ENCODE peak calls at places on chromosomes 5 and 9, in four cellular contexts. M is nephron progenitor cell, T is foreskin fibroblast, C is cardiac muscle cell. V is an unnamed sample.

GRCh38 chr5:55850839-55851674 is at the start of gene IL31RA:
- DNase-seq in C (peak), T (peak), M (no peak), V (no peak)

GRCh38 chr5:91219141-91219802 is 163.8 kb downstream of the ARRDC3 start:
- DNase-seq in C (peak), M (no peak), T (peak), V (no peak)

GRCh38 chr9:131865446-131866195 is 125.7 kb upstream of the RAPGEF1 start:
- DNase-seq in T (no peak), M (no peak), C (no peak), V (no peak)

GRCh38 chr9:22469928-22470544 is 23.4 kb downstream of the DMRTA1 start:
- DNase-seq in M (peak), T (no peak), C (peak), V (peak)

GRCh38 chr9:137273616-137274320 is 3.8 kb upstream of the TOR4A start:
- DNase-seq in M (no peak), T (no peak), C (no peak), V (no peak)

GRCh38 chr9:34651876-34652602 is at the start of gene IL11RA:
- DNase-seq in T (peak), M (peak), C (peak), V (peak)

GRCh38 chr9:136023401-136024225 is 62.4 kb upstream of the UBAC1 start:
- DNase-seq in C (peak), M (peak), T (peak), V (no peak)

GRCh38 chr5:150960791-150961396 is 56.1 kb upstream of the ZNF300 start:
- DNase-seq in M (no peak), C (no peak), T (no peak), V (no peak)

GRCh38 chr5:137743031-137743640 is 7.2 kb upstream of the KLHL3 start:
- DNase-seq in M (peak), C (peak), T (peak), V (peak)

GRCh38 chr5:123351820-123352219 is 71.4 kb downstream of the CEP120 start:
- DNase-seq in C (no peak), M (no peak), T (no peak), V (no peak)

GRCh38 chr9:125495137-125496119 is 211.6 kb downstream of the MAPKAP1 start:
- DNase-seq in T (no peak), C (no peak), M (no peak), V (no peak)

GRCh38 chr5:79493596-79494343 is 20.2 kb downstream of the HOMER1 start:
- DNase-seq in T (no peak), C (no peak), M (no peak), V (no peak)

GRCh38 chr9:73437758-73438157 is 286.1 kb downstream of the ANXA1 start:
- DNase-seq in C (no peak), T (peak), M (no peak), V (no peak)

GRCh38 chr9:96514108-96514824 is 64.3 kb downstream of the HABP4 start:
- DNase-seq in C (peak), T (peak), M (no peak), V (no peak)

GRCh38 chr9:91750343-91750742 is 199.7 kb downstream of the ROR2 start:
- DNase-seq in M (no peak), C (no peak), T (peak), V (no peak)

GRCh38 chr9:5586391-5586802 is 42.5 kb upstream of the RIC1 start:
- DNase-seq in C (peak), T (peak), M (no peak), V (no peak)

GRCh38 chr5:161547573-161548471 is 1.3 kb upstream of the GABRB2 start:
- DNase-seq in C (no peak), T (no peak), M (peak), V (peak)

GRCh38 chr5:86999951-87000350 is 267.7 kb upstream of the RASA1 start:
- DNase-seq in C (no peak), T (no peak), M (no peak), V (no peak)

GRCh38 chr5:94245608-94246007 is 372.8 kb downstream of the KIAA0825 start:
- DNase-seq in T (peak), M (no peak), C (peak), V (no peak)

GRCh38 chr9:83698976-83699585 is 8.7 kb downstream of the UBQLN1 start:
- DNase-seq in T (no peak), M (no peak), C (no peak), V (no peak)

GRCh38 chr9:131728961-131729360 is 10.9 kb downstream of the RAPGEF1 start:
- DNase-seq in M (no peak), T (no peak), C (no peak), V (no peak)

GRCh38 chr9:38689678-38690077 is 30.3 kb downstream of the FAM240B start:
- DNase-seq in M (peak), C (peak), T (no peak), V (peak)

GRCh38 chr5:146731909-146732659 is 146.5 kb downstream of the PPP2R2B start:
- DNase-seq in M (no peak), T (peak), C (peak), V (no peak)

GRCh38 chr9:88544245-88544644 is 9.3 kb downstream of the NXNL2 start:
- DNase-seq in M (no peak), C (peak), T (no peak), V (no peak)

DNA sequence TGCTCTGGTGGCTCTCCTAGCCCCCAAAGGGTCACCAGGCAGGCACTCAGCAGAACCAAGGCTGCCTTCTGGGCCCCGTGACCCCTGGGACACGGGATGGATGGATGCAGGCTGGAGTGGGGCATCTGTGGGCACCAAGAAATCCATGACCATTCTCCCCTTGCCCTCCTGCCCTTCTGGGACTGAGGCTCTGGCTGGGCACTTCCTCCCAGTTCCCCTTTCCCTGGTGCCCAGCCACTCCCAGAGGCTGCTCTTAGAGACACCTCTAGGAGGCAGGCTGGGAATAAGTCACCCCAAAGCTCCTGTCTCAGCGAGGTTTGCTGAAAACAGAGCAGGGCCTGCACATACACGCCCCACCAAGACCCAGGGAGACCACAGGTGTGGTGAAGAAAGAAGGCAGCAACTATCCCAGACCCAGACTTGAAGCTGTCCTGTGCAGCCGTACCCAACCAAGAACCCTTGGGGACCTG is 943 bp downstream of the STING1 start:
- DNase-seq in C (peak), T (peak), M (no peak), V (no peak)
- TF ChIP-seq CTCF in C (peak), T (peak), M (no peak), V (no peak)

GRCh38 chr9:121604242-121604641 is 47.2 kb upstream of the DAB2IP start:
- DNase-seq in C (no peak), M (no peak), T (no peak), V (no peak)
- TF ChIP-seq CTCF in C (no peak), M (no peak), T (no peak), V (no peak)

DNA sequence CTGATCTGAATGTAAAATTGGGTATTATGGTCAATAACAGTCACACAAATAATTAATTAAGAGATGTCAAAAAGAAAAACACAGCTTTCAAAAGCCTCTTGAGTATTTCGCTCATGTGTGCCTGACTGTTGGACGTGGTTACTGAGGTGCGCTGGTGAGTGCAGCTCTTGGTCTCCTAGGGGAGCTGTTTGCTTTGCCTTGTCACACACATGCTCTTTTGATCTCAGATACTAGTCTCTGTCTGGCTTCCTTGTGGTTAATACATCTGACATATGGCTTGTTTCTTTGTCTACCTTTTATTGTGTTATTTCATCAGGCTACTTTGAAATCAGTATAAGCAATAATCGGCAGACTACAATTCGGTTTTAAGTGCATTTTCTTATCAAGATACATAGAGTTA is 51.5 kb downstream of the PCSK1 start:
- DNase-seq in C (no peak), M (peak), T (peak), V (no peak)
- TF ChIP-seq CTCF in C (no peak), M (no peak), T (no peak), V (no peak)

DNA sequence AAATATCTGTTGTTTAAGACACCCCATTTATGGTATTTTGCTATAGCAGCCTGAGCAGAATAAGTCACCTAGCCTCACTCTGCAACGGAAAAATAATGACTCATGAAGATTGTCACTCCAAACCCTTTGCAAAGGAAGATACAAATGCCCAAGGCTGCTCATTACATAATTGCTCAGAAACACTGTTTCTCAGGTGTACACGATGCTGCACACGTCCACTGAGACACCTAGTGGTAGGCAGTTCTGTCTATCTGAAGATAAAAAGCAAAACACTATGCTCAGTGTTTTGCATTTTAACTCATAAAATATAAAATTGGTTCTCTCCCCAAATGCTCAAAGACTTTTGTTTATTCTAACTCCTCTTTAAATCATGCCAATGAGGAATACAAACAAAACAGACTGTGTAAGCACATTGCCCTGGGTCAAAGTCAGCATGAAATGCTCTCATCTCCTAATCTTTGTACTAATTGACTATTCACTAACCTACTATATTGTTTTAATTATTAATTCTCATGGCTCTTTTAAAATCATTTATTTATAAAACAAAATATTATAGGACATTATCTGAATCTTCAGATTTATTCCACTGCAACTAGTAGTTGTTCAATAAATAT is 7.7 kb upstream of the TSLP start:
- DNase-seq in C (peak), T (peak), M (no peak), V (no peak)
- TF ChIP-seq CTCF in C (peak), T (peak), M (peak), V (peak)

V was measured in neural crest cell.